ENCODE peak calls at places on chromosomes 1 and 21, in eight cellular contexts. One of them, this sample, is unnamed. For H3K4me1, the result is how much of the 10 kb centered on the place peaks cover.

GRCh38 chr1:234107416-234108021 is 203.0 kb downstream of the SLC35F3 start:
- DNase-seq in upper lobe of left lung: no peak
- DNase-seq in astrocyte: no peak
- DNase-seq in H9: no peak
- DNase-seq in heart right ventricle: no peak
- DNase-seq in IMR-90: no peak
- DNase-seq in mucosa of descending colon: no peak
- DNase-seq in cardiac muscle cell: no peak
- DNase-seq in this sample: no peak

GRCh38 chr21:14979264-14979663 is 85.5 kb downstream of the NRIP1 start:
- DNase-seq in upper lobe of left lung: no peak
- DNase-seq in astrocyte: no peak
- DNase-seq in H9: no peak
- DNase-seq in heart right ventricle: no peak
- DNase-seq in IMR-90: no peak
- DNase-seq in mucosa of descending colon: no peak
- DNase-seq in cardiac muscle cell: no peak
- DNase-seq in this sample: no peak

GRCh38 chr1:177847843-177848242 is 122.0 kb downstream of the SEC16B start:
- DNase-seq in upper lobe of left lung: no peak
- DNase-seq in astrocyte: peak
- DNase-seq in H9: no peak
- DNase-seq in heart right ventricle: no peak
- DNase-seq in IMR-90: peak
- DNase-seq in mucosa of descending colon: no peak
- DNase-seq in cardiac muscle cell: no peak
- DNase-seq in this sample: no peak

GRCh38 chr1:216457356-216457755 is 34.1 kb upstream of the USH2A start:
- DNase-seq in upper lobe of left lung: no peak
- DNase-seq in astrocyte: peak
- DNase-seq in H9: no peak
- DNase-seq in heart right ventricle: no peak
- DNase-seq in IMR-90: peak
- DNase-seq in mucosa of descending colon: no peak
- DNase-seq in cardiac muscle cell: peak
- DNase-seq in this sample: no peak

GRCh38 chr1:192697771-192698170 is 61.8 kb downstream of the RGS13 start:
- DNase-seq in upper lobe of left lung: no peak
- DNase-seq in astrocyte: no peak
- DNase-seq in H9: no peak
- DNase-seq in heart right ventricle: no peak
- DNase-seq in IMR-90: no peak
- DNase-seq in mucosa of descending colon: no peak
- DNase-seq in cardiac muscle cell: no peak
- DNase-seq in this sample: no peak

GRCh38 chr1:218735436-218735835 is 390.3 kb downstream of the TGFB2 start:
- DNase-seq in upper lobe of left lung: no peak
- DNase-seq in astrocyte: peak
- DNase-seq in H9: no peak
- DNase-seq in heart right ventricle: peak
- DNase-seq in IMR-90: peak
- DNase-seq in mucosa of descending colon: no peak
- DNase-seq in cardiac muscle cell: peak
- DNase-seq in this sample: peak

GRCh38 chr21:41680444-41681335 is 86.2 kb downstream of the RIPK4 start:
- DNase-seq in upper lobe of left lung: no peak
- DNase-seq in astrocyte: no peak
- DNase-seq in H9: no peak
- DNase-seq in heart right ventricle: no peak
- DNase-seq in IMR-90: no peak
- DNase-seq in mucosa of descending colon: no peak
- DNase-seq in cardiac muscle cell: no peak
- DNase-seq in this sample: no peak

GRCh38 chr1:166952002-166952746 is 23.2 kb downstream of the ILDR2 start:
- DNase-seq in upper lobe of left lung: no peak
- DNase-seq in astrocyte: peak
- DNase-seq in H9: no peak
- DNase-seq in heart right ventricle: peak
- DNase-seq in IMR-90: peak
- DNase-seq in mucosa of descending colon: no peak
- DNase-seq in cardiac muscle cell: no peak
- DNase-seq in this sample: no peak

GRCh38 chr1:10978719-10979118 is 33.7 kb upstream of the TARDBP start:
- DNase-seq in upper lobe of left lung: no peak
- DNase-seq in astrocyte: no peak
- DNase-seq in H9: no peak
- DNase-seq in heart right ventricle: no peak
- DNase-seq in IMR-90: no peak
- DNase-seq in mucosa of descending colon: no peak
- DNase-seq in cardiac muscle cell: no peak
- DNase-seq in this sample: no peak

GRCh38 chr1:193104496-193104905 is 713 bp downstream of the GLRX2 start:
- DNase-seq in upper lobe of left lung: peak
- DNase-seq in astrocyte: peak
- DNase-seq in H9: peak
- DNase-seq in heart right ventricle: peak
- DNase-seq in IMR-90: peak
- DNase-seq in mucosa of descending colon: peak
- DNase-seq in cardiac muscle cell: peak
- DNase-seq in this sample: peak

GRCh38 chr1:1050577-1051052 is 23.5 kb downstream of the RNF223 start:
- DNase-seq in upper lobe of left lung: no peak
- DNase-seq in astrocyte: no peak
- DNase-seq in H9: no peak
- DNase-seq in heart right ventricle: peak
- DNase-seq in IMR-90: no peak
- DNase-seq in mucosa of descending colon: peak
- DNase-seq in cardiac muscle cell: no peak
- DNase-seq in this sample: peak

GRCh38 chr1:156592158-156592909 is 758 bp downstream of the NAXE start:
- DNase-seq in upper lobe of left lung: no peak
- DNase-seq in astrocyte: no peak
- DNase-seq in H9: no peak
- DNase-seq in heart right ventricle: no peak
- DNase-seq in IMR-90: no peak
- DNase-seq in mucosa of descending colon: peak
- DNase-seq in cardiac muscle cell: no peak
- DNase-seq in this sample: no peak

GRCh38 chr1:221637641-221638041 is 104.2 kb downstream of the DUSP10 start:
- DNase-seq in upper lobe of left lung: no peak
- DNase-seq in astrocyte: no peak
- DNase-seq in H9: no peak
- DNase-seq in heart right ventricle: peak
- DNase-seq in IMR-90: peak
- DNase-seq in mucosa of descending colon: no peak
- DNase-seq in cardiac muscle cell: peak
- DNase-seq in this sample: peak

GRCh38 chr1:182713939-182714338 is 29.6 kb upstream of the RGS8 start:
- DNase-seq in upper lobe of left lung: no peak
- DNase-seq in astrocyte: no peak
- DNase-seq in H9: no peak
- DNase-seq in heart right ventricle: no peak
- DNase-seq in IMR-90: no peak
- DNase-seq in mucosa of descending colon: no peak
- DNase-seq in cardiac muscle cell: no peak
- DNase-seq in this sample: no peak

GRCh38 chr1:217747156-217747769 is 116.1 kb downstream of the SPATA17 start:
- DNase-seq in upper lobe of left lung: no peak
- DNase-seq in astrocyte: peak
- DNase-seq in H9: no peak
- DNase-seq in heart right ventricle: no peak
- DNase-seq in IMR-90: peak
- DNase-seq in mucosa of descending colon: no peak
- DNase-seq in cardiac muscle cell: peak
- DNase-seq in this sample: no peak

GRCh38 chr1:205998457-205999241 is 4.5 kb downstream of the RAB7B start:
- DNase-seq in upper lobe of left lung: peak
- DNase-seq in astrocyte: no peak
- DNase-seq in H9: no peak
- DNase-seq in heart right ventricle: no peak
- DNase-seq in IMR-90: no peak
- DNase-seq in mucosa of descending colon: no peak
- DNase-seq in cardiac muscle cell: peak
- DNase-seq in this sample: peak

GRCh38 chr1:20472860-20473711 is 12.9 kb downstream of the CAMK2N1 start:
- DNase-seq in upper lobe of left lung: no peak
- DNase-seq in astrocyte: no peak
- DNase-seq in H9: peak
- DNase-seq in heart right ventricle: peak
- DNase-seq in IMR-90: peak
- DNase-seq in mucosa of descending colon: peak
- DNase-seq in cardiac muscle cell: peak
- DNase-seq in this sample: peak

GRCh38 chr1:17994046-17994445 is 113.6 kb upstream of the IGSF21 start:
- DNase-seq in upper lobe of left lung: no peak
- DNase-seq in astrocyte: no peak
- DNase-seq in H9: no peak
- DNase-seq in heart right ventricle: no peak
- DNase-seq in IMR-90: no peak
- DNase-seq in mucosa of descending colon: peak
- DNase-seq in cardiac muscle cell: no peak
- DNase-seq in this sample: no peak

GRCh38 chr1:150233359-150234308 is 2.3 kb downstream of the ANP32E start:
- DNase-seq in upper lobe of left lung: peak
- DNase-seq in astrocyte: no peak
- DNase-seq in H9: no peak
- DNase-seq in heart right ventricle: no peak
- DNase-seq in IMR-90: peak
- DNase-seq in mucosa of descending colon: no peak
- DNase-seq in cardiac muscle cell: no peak
- DNase-seq in this sample: no peak

GRCh38 chr1:201790261-201790660 is 38.7 kb upstream of the IPO9 start:
- DNase-seq in upper lobe of left lung: no peak
- DNase-seq in astrocyte: peak
- DNase-seq in H9: no peak
- DNase-seq in heart right ventricle: no peak
- DNase-seq in IMR-90: peak
- DNase-seq in mucosa of descending colon: no peak
- DNase-seq in cardiac muscle cell: no peak
- DNase-seq in this sample: no peak

GRCh38 chr1:29541641-29542040 is 305.3 kb downstream of the PTPRU start:
- DNase-seq in upper lobe of left lung: no peak
- DNase-seq in astrocyte: no peak
- DNase-seq in H9: no peak
- DNase-seq in heart right ventricle: no peak
- DNase-seq in IMR-90: no peak
- DNase-seq in mucosa of descending colon: no peak
- DNase-seq in cardiac muscle cell: no peak
- DNase-seq in this sample: no peak

GRCh38 chr1:65372557-65372956 is 47.9 kb upstream of the LEPR start:
- DNase-seq in upper lobe of left lung: no peak
- DNase-seq in astrocyte: no peak
- DNase-seq in H9: no peak
- DNase-seq in heart right ventricle: no peak
- DNase-seq in IMR-90: no peak
- DNase-seq in mucosa of descending colon: no peak
- DNase-seq in cardiac muscle cell: no peak
- DNase-seq in this sample: no peak

GRCh38 chr1:154403983-154404382 is 1.2 kb upstream of the IL6R start:
- DNase-seq in upper lobe of left lung: no peak
- DNase-seq in astrocyte: no peak
- DNase-seq in H9: no peak
- DNase-seq in heart right ventricle: no peak
- DNase-seq in IMR-90: no peak
- DNase-seq in mucosa of descending colon: no peak
- DNase-seq in cardiac muscle cell: no peak
- DNase-seq in this sample: no peak

GRCh38 chr1:151175910-151176309 is at the start of gene TMOD4:
- DNase-seq in upper lobe of left lung: no peak
- DNase-seq in astrocyte: no peak
- DNase-seq in H9: no peak
- DNase-seq in heart right ventricle: no peak
- DNase-seq in IMR-90: peak
- DNase-seq in mucosa of descending colon: no peak
- DNase-seq in cardiac muscle cell: no peak
- DNase-seq in this sample: no peak

GRCh38 chr21:46056450-46056903 is 41.4 kb upstream of the COL6A2 start:
- DNase-seq in upper lobe of left lung: peak
- DNase-seq in astrocyte: peak
- DNase-seq in H9: peak
- DNase-seq in heart right ventricle: peak
- DNase-seq in IMR-90: peak
- DNase-seq in mucosa of descending colon: peak
- DNase-seq in cardiac muscle cell: peak
- DNase-seq in this sample: peak

GRCh38 chr1:24775901-24776300 is 30.7 kb downstream of the CLIC4 start:
- DNase-seq in upper lobe of left lung: no peak
- DNase-seq in astrocyte: no peak
- DNase-seq in H9: no peak
- DNase-seq in heart right ventricle: no peak
- DNase-seq in IMR-90: no peak
- DNase-seq in mucosa of descending colon: no peak
- DNase-seq in cardiac muscle cell: no peak
- DNase-seq in this sample: no peak
- TF ChIP-seq CTCF in upper lobe of left lung: no peak
- TF ChIP-seq CTCF in astrocyte: no peak
- TF ChIP-seq CTCF in H9: no peak
- TF ChIP-seq CTCF in heart right ventricle: no peak
- TF ChIP-seq CTCF in IMR-90: no peak
- TF ChIP-seq CTCF in mucosa of descending colon: no peak
- TF ChIP-seq CTCF in cardiac muscle cell: no peak
- TF ChIP-seq CTCF in this sample: no peak

GRCh38 chr21:37449302-37449937 is 82.8 kb downstream of the DYRK1A start:
- DNase-seq in upper lobe of left lung: no peak
- DNase-seq in astrocyte: no peak
- DNase-seq in H9: no peak
- DNase-seq in heart right ventricle: no peak
- DNase-seq in IMR-90: no peak
- DNase-seq in mucosa of descending colon: no peak
- DNase-seq in cardiac muscle cell: no peak
- DNase-seq in this sample: no peak
- H3K4me1 ChIP-seq in upper lobe of left lung: under half
- H3K4me1 ChIP-seq in astrocyte: under half
- H3K4me1 ChIP-seq in H9: under half
- H3K4me1 ChIP-seq in heart right ventricle: half or more
- H3K4me1 ChIP-seq in IMR-90: under half
- H3K4me1 ChIP-seq in mucosa of descending colon: under half
- H3K4me1 ChIP-seq in cardiac muscle cell: half or more
- H3K4me1 ChIP-seq in this sample: under half

GRCh38 chr1:247146671-247147070 is 25.1 kb downstream of the ZNF124 start:
- DNase-seq in upper lobe of left lung: no peak
- DNase-seq in astrocyte: no peak
- DNase-seq in H9: no peak
- DNase-seq in heart right ventricle: no peak
- DNase-seq in IMR-90: no peak
- DNase-seq in mucosa of descending colon: no peak
- DNase-seq in cardiac muscle cell: no peak
- DNase-seq in this sample: no peak

GRCh38 chr1:247147781-247148180 is 24.0 kb downstream of the ZNF124 start:
- DNase-seq in upper lobe of left lung: no peak
- DNase-seq in astrocyte: peak
- DNase-seq in H9: no peak
- DNase-seq in heart right ventricle: no peak
- DNase-seq in IMR-90: no peak
- DNase-seq in mucosa of descending colon: no peak
- DNase-seq in cardiac muscle cell: no peak
- DNase-seq in this sample: no peak

GRCh38 chr1:247145279-247145678 is 26.5 kb downstream of the ZNF124 start:
- DNase-seq in upper lobe of left lung: no peak
- DNase-seq in astrocyte: no peak
- DNase-seq in H9: no peak
- DNase-seq in heart right ventricle: no peak
- DNase-seq in IMR-90: no peak
- DNase-seq in mucosa of descending colon: no peak
- DNase-seq in cardiac muscle cell: no peak
- DNase-seq in this sample: no peak
- TF ChIP-seq CTCF in upper lobe of left lung: no peak
- TF ChIP-seq CTCF in astrocyte: no peak
- TF ChIP-seq CTCF in H9: no peak
- TF ChIP-seq CTCF in heart right ventricle: no peak
- TF ChIP-seq CTCF in IMR-90: no peak
- TF ChIP-seq CTCF in mucosa of descending colon: no peak
- TF ChIP-seq CTCF in cardiac muscle cell: no peak
- TF ChIP-seq CTCF in this sample: no peak

GRCh38 chr1:162629651-162630050 is 2.6 kb upstream of the DDR2 start:
- DNase-seq in upper lobe of left lung: no peak
- DNase-seq in astrocyte: peak
- DNase-seq in H9: no peak
- DNase-seq in heart right ventricle: no peak
- DNase-seq in IMR-90: peak
- DNase-seq in mucosa of descending colon: no peak
- DNase-seq in cardiac muscle cell: no peak
- DNase-seq in this sample: no peak
- H3K4me1 ChIP-seq in upper lobe of left lung: under half
- H3K4me1 ChIP-seq in astrocyte: under half
- H3K4me1 ChIP-seq in H9: under half
- H3K4me1 ChIP-seq in heart right ventricle: under half
- H3K4me1 ChIP-seq in IMR-90: under half
- H3K4me1 ChIP-seq in mucosa of descending colon: under half
- H3K4me1 ChIP-seq in cardiac muscle cell: under half
- H3K4me1 ChIP-seq in this sample: under half

This sample was measured in testis.